ENCODE peak calls at places on chromosomes 5 and 9, in seven cellular contexts. One of them, this sample, is unnamed.

GRCh38 chr9:127876764-127877562 is 512 bp downstream of the AK1 start:
- DNase-seq in GM12878: no peak
- DNase-seq in HCT116: no peak
- DNase-seq in endothelial cell of umbilical vein: peak; percentile 18
- DNase-seq in HepG2: no peak
- DNase-seq in H1: peak; percentile 61
- DNase-seq in K562: no peak
- DNase-seq in this sample: no peak

GRCh38 chr5:10454591-10455272 is 13.1 kb downstream of the ROPN1L start:
- DNase-seq in H1: no peak
- DNase-seq in HCT116: no peak
- DNase-seq in endothelial cell of umbilical vein: no peak
- DNase-seq in HepG2: no peak
- DNase-seq in GM12878: no peak
- DNase-seq in K562: no peak
- DNase-seq in this sample: no peak

GRCh38 chr5:166980666-166981065 is 1310.8 kb upstream of the WWC1 start:
- DNase-seq in K562: no peak
- DNase-seq in HepG2: no peak
- DNase-seq in H1: no peak
- DNase-seq in HCT116: no peak
- DNase-seq in GM12878: no peak
- DNase-seq in endothelial cell of umbilical vein: no peak
- DNase-seq in this sample: no peak

GRCh38 chr9:113593682-113594281 is 130.3 kb downstream of the RGS3 start:
- DNase-seq in GM12878: no peak
- DNase-seq in H1: peak; percentile 86
- DNase-seq in HCT116: peak; percentile 49
- DNase-seq in K562: peak; percentile 77
- DNase-seq in endothelial cell of umbilical vein: peak; percentile 99
- DNase-seq in HepG2: peak; percentile 85
- DNase-seq in this sample: no peak

GRCh38 chr5:76978869-76979268 is 26.0 kb downstream of the CRHBP start:
- DNase-seq in K562: no peak
- DNase-seq in HCT116: no peak
- DNase-seq in GM12878: no peak
- DNase-seq in endothelial cell of umbilical vein: no peak
- DNase-seq in H1: no peak
- DNase-seq in HepG2: no peak
- DNase-seq in this sample: no peak

GRCh38 chr9:38003946-38004808 is 64.8 kb downstream of the SHB start:
- DNase-seq in H1: no peak
- DNase-seq in GM12878: no peak
- DNase-seq in K562: no peak
- DNase-seq in HCT116: no peak
- DNase-seq in HepG2: no peak
- DNase-seq in endothelial cell of umbilical vein: no peak
- DNase-seq in this sample: no peak

GRCh38 chr9:106707722-106708121 is 155.2 kb upstream of the ZNF462 start:
- DNase-seq in HepG2: no peak
- DNase-seq in K562: no peak
- DNase-seq in endothelial cell of umbilical vein: no peak
- DNase-seq in HCT116: no peak
- DNase-seq in GM12878: no peak
- DNase-seq in H1: no peak
- DNase-seq in this sample: no peak

GRCh38 chr9:108444400-108445358 is 411.1 kb downstream of the ACTL7B start:
- DNase-seq in H1: no peak
- DNase-seq in endothelial cell of umbilical vein: peak; percentile 89
- DNase-seq in GM12878: no peak
- DNase-seq in HCT116: peak; percentile 90
- DNase-seq in HepG2: peak; percentile 72
- DNase-seq in K562: no peak
- DNase-seq in this sample: no peak

GRCh38 chr5:176647030-176647869 is at the start of gene TSPAN17:
- DNase-seq in HepG2: peak; percentile 96
- DNase-seq in K562: peak; percentile 99
- DNase-seq in endothelial cell of umbilical vein: peak; percentile 99
- DNase-seq in H1: peak; percentile 100
- DNase-seq in HCT116: peak; percentile 97
- DNase-seq in GM12878: peak; percentile 92
- DNase-seq in this sample: peak; percentile 68

GRCh38 chr5:176646707-176647029 is 616 bp upstream of the TSPAN17 start:
- DNase-seq in HepG2: no peak
- DNase-seq in endothelial cell of umbilical vein: no peak
- DNase-seq in GM12878: no peak
- DNase-seq in K562: no peak
- DNase-seq in H1: no peak
- DNase-seq in HCT116: no peak
- DNase-seq in this sample: no peak

GRCh38 chr5:176647870-176648466 is 684 bp downstream of the TSPAN17 start:
- DNase-seq in HepG2: no peak
- DNase-seq in endothelial cell of umbilical vein: peak; percentile 38
- DNase-seq in K562: peak; percentile 64
- DNase-seq in H1: peak; percentile 65
- DNase-seq in GM12878: no peak
- DNase-seq in HCT116: no peak
- DNase-seq in this sample: no peak

GRCh38 chr5:176650354-176650884 is 3.1 kb downstream of the TSPAN17 start:
- DNase-seq in endothelial cell of umbilical vein: no peak
- DNase-seq in HepG2: no peak
- DNase-seq in H1: no peak
- DNase-seq in GM12878: no peak
- DNase-seq in HCT116: no peak
- DNase-seq in K562: peak; percentile 88
- DNase-seq in this sample: no peak

GRCh38 chr5:176648467-176649194 is 1.3 kb downstream of the TSPAN17 start:
- DNase-seq in endothelial cell of umbilical vein: no peak
- DNase-seq in GM12878: no peak
- DNase-seq in HepG2: no peak
- DNase-seq in HCT116: no peak
- DNase-seq in H1: no peak
- DNase-seq in K562: peak; percentile 44
- DNase-seq in this sample: no peak
- H3K9ac ChIP-seq in endothelial cell of umbilical vein: peak overlapping the region; percentile 62
- H3K9ac ChIP-seq in GM12878: peak overlapping the region; percentile 83
- H3K9ac ChIP-seq in HepG2: peak overlapping the region; percentile 73
- H3K9ac ChIP-seq in HCT116: peak overlapping the region; percentile 84
- H3K9ac ChIP-seq in H1: peak overlapping the region; percentile 42
- H3K9ac ChIP-seq in K562: peak overlapping the region; percentile 92
- H3K9ac ChIP-seq in this sample: no peak overlapping the region

GRCh38 chr5:51500-51823 is 40.5 kb upstream of the PLEKHG4B start:
- DNase-seq in GM12878: no peak
- DNase-seq in HepG2: no peak
- DNase-seq in H1: no peak
- DNase-seq in endothelial cell of umbilical vein: no peak
- DNase-seq in HCT116: no peak
- DNase-seq in K562: no peak
- DNase-seq in this sample: no peak

GRCh38 chr5:56561-57290 is 35.2 kb upstream of the PLEKHG4B start:
- DNase-seq in HCT116: no peak
- DNase-seq in K562: peak; percentile 69
- DNase-seq in GM12878: no peak
- DNase-seq in H1: peak; percentile 79
- DNase-seq in endothelial cell of umbilical vein: no peak
- DNase-seq in HepG2: no peak
- DNase-seq in this sample: peak; percentile 34

GRCh38 chr5:53381-54174 is 38.4 kb upstream of the PLEKHG4B start:
- DNase-seq in HCT116: no peak
- DNase-seq in K562: peak; percentile 76
- DNase-seq in endothelial cell of umbilical vein: no peak
- DNase-seq in H1: peak; percentile 94
- DNase-seq in HepG2: no peak
- DNase-seq in GM12878: no peak
- DNase-seq in this sample: no peak

GRCh38 chr5:54876-55569 is 36.9 kb upstream of the PLEKHG4B start:
- DNase-seq in HepG2: no peak
- DNase-seq in K562: no peak
- DNase-seq in HCT116: no peak
- DNase-seq in endothelial cell of umbilical vein: no peak
- DNase-seq in H1: no peak
- DNase-seq in GM12878: no peak
- DNase-seq in this sample: no peak

DNA sequence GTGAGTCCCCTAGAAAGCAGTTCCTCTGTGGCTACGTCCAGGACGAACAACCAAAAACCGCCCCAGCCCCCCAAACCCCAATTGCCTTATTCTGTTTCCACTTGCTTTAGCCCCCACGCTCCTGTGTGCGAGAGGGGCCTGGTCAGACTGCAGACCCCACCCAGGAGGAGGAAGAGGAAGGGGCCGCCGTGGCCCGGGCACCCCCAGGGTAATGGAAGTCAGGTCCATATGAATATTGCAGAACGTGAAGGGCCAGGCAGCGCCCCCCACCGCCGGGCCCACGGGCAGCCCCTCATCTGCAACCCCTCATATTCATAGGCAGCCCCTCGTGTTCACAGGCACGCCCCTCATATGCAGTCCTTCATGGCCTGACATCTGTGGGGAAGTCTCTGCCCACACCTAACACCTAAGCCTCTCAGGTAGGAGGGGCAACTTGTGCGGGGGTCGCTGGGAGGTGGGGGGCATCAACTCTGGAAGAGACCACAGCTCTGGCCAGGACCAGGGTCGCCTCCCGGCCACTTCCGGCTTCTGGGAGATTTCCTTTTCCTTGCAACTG is 37.7 kb upstream of the PLEKHG4B start:
- DNase-seq in HepG2: no peak
- DNase-seq in GM12878: no peak
- DNase-seq in H1: no peak
- DNase-seq in endothelial cell of umbilical vein: no peak
- DNase-seq in HCT116: no peak
- DNase-seq in K562: no peak
- DNase-seq in this sample: no peak
- TF ChIP-seq EZH2 in HepG2: no peak
- TF ChIP-seq EZH2 in GM12878: no peak
- TF ChIP-seq EZH2 in H1: no peak
- TF ChIP-seq EZH2 in endothelial cell of umbilical vein: no peak
- TF ChIP-seq EZH2 in HCT116: no peak
- TF ChIP-seq EZH2 in K562: no peak
- TF ChIP-seq EZH2 in this sample: no peak

GRCh38 chr9:130606887-130607582 is 27.7 kb downstream of the FUBP3 start:
- DNase-seq in endothelial cell of umbilical vein: no peak
- DNase-seq in K562: no peak
- DNase-seq in H1: no peak
- DNase-seq in HepG2: no peak
- DNase-seq in GM12878: no peak
- DNase-seq in HCT116: no peak
- DNase-seq in this sample: no peak

GRCh38 chr9:130608554-130609122 is 29.3 kb downstream of the FUBP3 start:
- DNase-seq in GM12878: no peak
- DNase-seq in endothelial cell of umbilical vein: no peak
- DNase-seq in K562: no peak
- DNase-seq in HCT116: no peak
- DNase-seq in HepG2: no peak
- DNase-seq in H1: no peak
- DNase-seq in this sample: no peak

GRCh38 chr9:130616451-130616850 is 37.1 kb downstream of the FUBP3 start:
- DNase-seq in GM12878: no peak
- DNase-seq in H1: no peak
- DNase-seq in K562: no peak
- DNase-seq in HCT116: no peak
- DNase-seq in HepG2: no peak
- DNase-seq in endothelial cell of umbilical vein: no peak
- DNase-seq in this sample: no peak

GRCh38 chr9:130607640-130608420 is 28.5 kb downstream of the FUBP3 start:
- DNase-seq in GM12878: no peak
- DNase-seq in K562: no peak
- DNase-seq in H1: no peak
- DNase-seq in endothelial cell of umbilical vein: no peak
- DNase-seq in HepG2: no peak
- DNase-seq in HCT116: no peak
- DNase-seq in this sample: no peak

GRCh38 chr9:130610862-130611689 is 31.7 kb downstream of the FUBP3 start:
- DNase-seq in K562: no peak
- DNase-seq in HCT116: no peak
- DNase-seq in H1: no peak
- DNase-seq in endothelial cell of umbilical vein: no peak
- DNase-seq in HepG2: no peak
- DNase-seq in GM12878: no peak
- DNase-seq in this sample: no peak
- TF ChIP-seq POLR2AphosphoS5 in K562: no peak
- TF ChIP-seq POLR2AphosphoS5 in HCT116: no peak
- TF ChIP-seq POLR2AphosphoS5 in H1: no peak
- TF ChIP-seq POLR2AphosphoS5 in endothelial cell of umbilical vein: no peak
- TF ChIP-seq POLR2AphosphoS5 in HepG2: no peak
- TF ChIP-seq POLR2AphosphoS5 in GM12878: no peak
- TF ChIP-seq POLR2AphosphoS5 in this sample: no peak

DNA sequence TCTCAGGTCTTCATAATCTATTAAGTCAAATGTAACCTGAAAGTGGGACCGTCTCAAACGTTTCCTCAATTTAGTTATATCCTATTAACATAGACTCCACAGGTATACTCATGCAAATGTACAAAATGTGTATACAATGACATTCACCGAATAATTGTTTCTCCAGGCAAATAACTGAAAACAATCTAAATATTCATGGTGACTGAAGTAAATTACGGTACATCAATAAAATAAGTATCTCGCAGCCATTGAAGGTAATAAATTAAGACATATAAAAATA is 482 bp downstream of the IARS1 start:
- DNase-seq in K562: no peak
- DNase-seq in GM12878: no peak
- DNase-seq in endothelial cell of umbilical vein: peak; percentile 23
- DNase-seq in H1: no peak
- DNase-seq in HepG2: no peak
- DNase-seq in HCT116: no peak
- DNase-seq in this sample: no peak
- H3K9ac ChIP-seq in K562: peak overlapping the region; percentile 96
- H3K9ac ChIP-seq in GM12878: peak overlapping the region; percentile 88
- H3K9ac ChIP-seq in endothelial cell of umbilical vein: peak overlapping the region; percentile 92
- H3K9ac ChIP-seq in H1: peak overlapping the region; percentile 95
- H3K9ac ChIP-seq in HepG2: peak overlapping the region; percentile 93
- H3K9ac ChIP-seq in HCT116: peak overlapping the region; percentile 86
- H3K9ac ChIP-seq in this sample: peak overlapping the region; percentile 98

DNA sequence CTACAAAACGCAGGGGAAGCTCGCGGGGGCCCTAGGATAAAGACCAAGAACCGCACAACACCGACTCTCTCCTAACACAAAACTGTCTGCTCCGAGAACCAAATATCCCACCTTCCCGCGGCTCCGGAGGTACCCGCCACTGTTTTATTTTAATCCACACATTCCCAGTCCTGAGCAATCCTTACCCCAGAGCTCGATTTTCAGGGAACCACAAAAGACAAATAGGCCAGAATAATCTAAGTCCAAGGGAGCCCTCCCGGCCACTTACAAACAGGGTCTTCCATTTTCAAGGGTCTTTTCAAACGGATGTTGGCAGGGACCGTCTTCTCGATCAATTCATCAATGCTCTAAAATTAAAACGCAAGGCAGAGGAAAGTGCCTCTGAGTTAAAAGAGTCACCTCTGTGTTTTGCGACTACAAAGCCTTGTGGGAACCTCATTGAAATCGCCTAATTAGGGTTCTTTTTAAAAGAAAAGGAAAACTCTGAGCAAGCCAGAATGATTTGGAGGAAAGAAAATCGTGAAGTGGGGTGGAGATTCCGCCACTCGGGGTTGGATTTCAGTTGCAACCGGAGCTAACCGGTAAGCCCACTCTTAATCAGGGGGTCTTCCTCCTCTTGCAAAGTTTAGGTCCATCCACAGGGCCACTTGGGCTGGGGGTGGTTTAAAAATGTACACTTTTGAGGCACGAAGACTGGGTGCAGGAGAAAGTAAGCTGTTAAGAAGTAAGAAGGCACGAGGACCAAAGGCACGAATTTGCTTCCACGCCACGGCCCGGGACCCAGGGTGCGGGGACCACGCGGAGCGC is 980 bp downstream of the GLDC start:
- DNase-seq in H1: no peak
- DNase-seq in HCT116: no peak
- DNase-seq in K562: no peak
- DNase-seq in HepG2: no peak
- DNase-seq in GM12878: no peak
- DNase-seq in endothelial cell of umbilical vein: peak; percentile 12
- DNase-seq in this sample: no peak
- TF ChIP-seq EZH2 in H1: peak; percentile 35
- TF ChIP-seq EZH2 in HCT116: no peak
- TF ChIP-seq EZH2 in K562: no peak
- TF ChIP-seq EZH2 in HepG2: no peak
- TF ChIP-seq EZH2 in GM12878: no peak
- TF ChIP-seq EZH2 in endothelial cell of umbilical vein: peak; percentile 80
- TF ChIP-seq EZH2 in this sample: no peak